ENCODE peak calls at places on chromosomes 1 and 21, in five cellular contexts. One of them, this sample, is unnamed.

GRCh38 chr1:30283199-30283962 is 440.0 kb downstream of the MATN1 start:
- DNase-seq in AG04450: no peak
- DNase-seq in AG10803: no peak
- DNase-seq in fibroblast of the aortic adventitia: no peak
- DNase-seq in brain microvascular endothelial cell: no peak
- DNase-seq in this sample: no peak

GRCh38 chr1:248897412-248898337 is 8.4 kb upstream of the PGBD2 start:
- DNase-seq in AG04450: no peak
- DNase-seq in AG10803: no peak
- DNase-seq in fibroblast of the aortic adventitia: no peak
- DNase-seq in brain microvascular endothelial cell: no peak
- DNase-seq in this sample: no peak

GRCh38 chr1:145823565-145824498 is at the start of the genes POLR3C and RNF115:
- DNase-seq in AG04450: peak
- DNase-seq in AG10803: peak
- DNase-seq in fibroblast of the aortic adventitia: peak
- DNase-seq in brain microvascular endothelial cell: peak
- DNase-seq in this sample: peak

GRCh38 chr1:93597697-93598096 is 83.9 kb downstream of the BCAR3 start:
- DNase-seq in AG04450: no peak
- DNase-seq in AG10803: peak
- DNase-seq in fibroblast of the aortic adventitia: no peak
- DNase-seq in brain microvascular endothelial cell: no peak
- DNase-seq in this sample: peak

GRCh38 chr1:42669936-42670335 is 11.7 kb downstream of the PPIH start:
- DNase-seq in AG04450: no peak
- DNase-seq in AG10803: no peak
- DNase-seq in fibroblast of the aortic adventitia: no peak
- DNase-seq in brain microvascular endothelial cell: no peak
- DNase-seq in this sample: no peak

GRCh38 chr21:36075171-36075570 is 5.3 kb downstream of the CBR1 start:
- DNase-seq in AG04450: no peak
- DNase-seq in AG10803: no peak
- DNase-seq in fibroblast of the aortic adventitia: no peak
- DNase-seq in brain microvascular endothelial cell: no peak
- DNase-seq in this sample: peak

GRCh38 chr1:17676387-17677060 is 78.6 kb upstream of the ACTL8 start:
- DNase-seq in AG04450: no peak
- DNase-seq in AG10803: no peak
- DNase-seq in fibroblast of the aortic adventitia: no peak
- DNase-seq in brain microvascular endothelial cell: no peak
- DNase-seq in this sample: no peak

GRCh38 chr1:222987616-222988015 is 155.4 kb downstream of the TLR5 start:
- DNase-seq in AG04450: no peak
- DNase-seq in AG10803: no peak
- DNase-seq in fibroblast of the aortic adventitia: no peak
- DNase-seq in brain microvascular endothelial cell: no peak
- DNase-seq in this sample: no peak

GRCh38 chr1:180157576-180158057 is 2.9 kb downstream of the QSOX1 start:
- DNase-seq in AG04450: no peak
- DNase-seq in AG10803: no peak
- DNase-seq in fibroblast of the aortic adventitia: peak
- DNase-seq in brain microvascular endothelial cell: no peak
- DNase-seq in this sample: no peak

GRCh38 chr21:31008355-31008754 is 29.9 kb downstream of the KRTAP19-8 start:
- DNase-seq in AG04450: no peak
- DNase-seq in AG10803: no peak
- DNase-seq in fibroblast of the aortic adventitia: no peak
- DNase-seq in brain microvascular endothelial cell: no peak
- DNase-seq in this sample: peak

GRCh38 chr1:163673756-163674155 is 352.0 kb downstream of the NUF2 start:
- DNase-seq in AG04450: no peak
- DNase-seq in AG10803: peak
- DNase-seq in fibroblast of the aortic adventitia: peak
- DNase-seq in brain microvascular endothelial cell: no peak
- DNase-seq in this sample: no peak

GRCh38 chr1:78683079-78683478 is 33.4 kb downstream of the IFI44 start:
- DNase-seq in AG04450: no peak
- DNase-seq in AG10803: no peak
- DNase-seq in fibroblast of the aortic adventitia: no peak
- DNase-seq in brain microvascular endothelial cell: no peak
- DNase-seq in this sample: no peak

GRCh38 chr1:67840449-67840848 is 7.2 kb upstream of the GNG12 start:
- DNase-seq in AG04450: peak
- DNase-seq in AG10803: peak
- DNase-seq in fibroblast of the aortic adventitia: peak
- DNase-seq in brain microvascular endothelial cell: peak
- DNase-seq in this sample: peak

GRCh38 chr1:247561711-247562110 is 12.8 kb downstream of the GCSAML start:
- DNase-seq in AG04450: no peak
- DNase-seq in AG10803: no peak
- DNase-seq in fibroblast of the aortic adventitia: no peak
- DNase-seq in brain microvascular endothelial cell: no peak
- DNase-seq in this sample: no peak

GRCh38 chr1:8428441-8428840 is 110.5 kb downstream of the SLC45A1 start:
- DNase-seq in AG04450: no peak
- DNase-seq in AG10803: no peak
- DNase-seq in fibroblast of the aortic adventitia: no peak
- DNase-seq in brain microvascular endothelial cell: no peak
- DNase-seq in this sample: no peak

GRCh38 chr1:50419192-50419906 is 3.9 kb downstream of the DMRTA2 start:
- DNase-seq in AG04450: no peak
- DNase-seq in AG10803: no peak
- DNase-seq in fibroblast of the aortic adventitia: no peak
- DNase-seq in brain microvascular endothelial cell: no peak
- DNase-seq in this sample: no peak

GRCh38 chr1:20980051-20980450 is 192.9 kb upstream of the HP1BP3 start:
- DNase-seq in AG04450: peak
- DNase-seq in AG10803: no peak
- DNase-seq in fibroblast of the aortic adventitia: no peak
- DNase-seq in brain microvascular endothelial cell: no peak
- DNase-seq in this sample: no peak

GRCh38 chr1:29698033-29698432 is 461.7 kb downstream of the PTPRU start:
- DNase-seq in AG04450: no peak
- DNase-seq in AG10803: peak
- DNase-seq in fibroblast of the aortic adventitia: peak
- DNase-seq in brain microvascular endothelial cell: peak
- DNase-seq in this sample: peak

GRCh38 chr1:5688479-5689077 is 303.6 kb downstream of the NPHP4 start:
- DNase-seq in AG04450: no peak
- DNase-seq in AG10803: no peak
- DNase-seq in fibroblast of the aortic adventitia: no peak
- DNase-seq in brain microvascular endothelial cell: no peak
- DNase-seq in this sample: no peak

GRCh38 chr1:203197625-203198024 is 11.1 kb upstream of the CHI3L1 start:
- DNase-seq in AG04450: peak
- DNase-seq in AG10803: peak
- DNase-seq in fibroblast of the aortic adventitia: peak
- DNase-seq in brain microvascular endothelial cell: peak
- DNase-seq in this sample: no peak

GRCh38 chr1:204836856-204837255 is 33.8 kb upstream of the NFASC start:
- DNase-seq in AG04450: no peak
- DNase-seq in AG10803: peak
- DNase-seq in fibroblast of the aortic adventitia: peak
- DNase-seq in brain microvascular endothelial cell: no peak
- DNase-seq in this sample: no peak

GRCh38 chr1:31745071-31745897 is 18.9 kb downstream of the ADGRB2 start:
- DNase-seq in AG04450: no peak
- DNase-seq in AG10803: peak
- DNase-seq in fibroblast of the aortic adventitia: peak
- DNase-seq in brain microvascular endothelial cell: peak
- DNase-seq in this sample: peak

GRCh38 chr21:42187976-42188653 is 30.8 kb upstream of the ABCG1 start:
- DNase-seq in AG04450: no peak
- DNase-seq in AG10803: peak
- DNase-seq in fibroblast of the aortic adventitia: peak
- DNase-seq in brain microvascular endothelial cell: no peak
- DNase-seq in this sample: peak

GRCh38 chr1:205917466-205918248 is 25.6 kb downstream of the SLC26A9 start:
- DNase-seq in AG04450: no peak
- DNase-seq in AG10803: no peak
- DNase-seq in fibroblast of the aortic adventitia: peak
- DNase-seq in brain microvascular endothelial cell: no peak
- DNase-seq in this sample: no peak

GRCh38 chr1:9827558-9828185 is 3.9 kb upstream of the CLSTN1 start:
- DNase-seq in AG04450: no peak
- DNase-seq in AG10803: no peak
- DNase-seq in fibroblast of the aortic adventitia: no peak
- DNase-seq in brain microvascular endothelial cell: no peak
- DNase-seq in this sample: no peak

GRCh38 chr1:195828322-195828721 is 779.9 kb downstream of the KCNT2 start:
- DNase-seq in AG04450: no peak
- DNase-seq in AG10803: no peak
- DNase-seq in fibroblast of the aortic adventitia: no peak
- DNase-seq in brain microvascular endothelial cell: no peak
- DNase-seq in this sample: no peak

GRCh38 chr1:247111259-247111635 is 7.1 kb upstream of the ZNF669 start:
- DNase-seq in AG04450: no peak
- DNase-seq in AG10803: no peak
- DNase-seq in fibroblast of the aortic adventitia: no peak
- DNase-seq in brain microvascular endothelial cell: no peak
- DNase-seq in this sample: no peak

GRCh38 chr1:209349372-209350324 is 233.9 kb upstream of the CAMK1G start:
- DNase-seq in AG04450: no peak
- DNase-seq in AG10803: peak
- DNase-seq in fibroblast of the aortic adventitia: no peak
- DNase-seq in brain microvascular endothelial cell: peak
- DNase-seq in this sample: no peak

DNA sequence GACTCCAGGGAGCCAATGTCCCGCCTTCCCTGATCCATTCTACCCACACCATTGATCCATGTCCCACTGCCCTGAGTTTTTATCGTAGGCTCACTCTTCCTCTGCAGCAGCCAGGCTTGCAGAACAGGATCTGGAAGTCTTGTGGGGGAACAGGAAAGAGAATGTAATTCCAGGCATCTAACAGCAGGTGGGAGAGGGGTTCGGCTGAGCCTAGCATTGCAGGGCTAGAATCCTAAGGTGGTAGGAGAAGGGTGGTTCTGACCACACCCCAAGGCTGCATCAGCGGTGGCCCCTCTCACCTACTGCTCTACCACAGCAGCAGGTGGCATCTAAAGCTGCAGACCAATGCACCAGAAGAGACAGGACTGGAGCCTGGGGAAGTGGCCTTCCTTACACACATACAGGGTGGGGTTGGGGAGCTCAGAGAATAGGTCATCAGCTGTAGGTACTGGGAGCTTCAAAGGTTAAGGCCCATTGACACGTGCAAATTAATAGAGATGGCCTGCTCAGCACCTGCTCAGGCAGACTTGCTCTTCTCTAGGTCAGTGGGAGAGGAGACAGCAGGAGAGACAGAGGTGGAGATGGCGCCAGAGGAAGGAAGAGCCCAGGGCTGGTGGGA is 20.5 kb downstream of the KNCN start:
- DNase-seq in AG04450: no peak
- DNase-seq in AG10803: no peak
- DNase-seq in fibroblast of the aortic adventitia: no peak
- DNase-seq in brain microvascular endothelial cell: no peak
- DNase-seq in this sample: peak
- TF ChIP-seq CTCF in AG04450: peak
- TF ChIP-seq CTCF in AG10803: peak
- TF ChIP-seq CTCF in fibroblast of the aortic adventitia: peak
- TF ChIP-seq CTCF in brain microvascular endothelial cell: peak
- TF ChIP-seq CTCF in this sample: peak

GRCh38 chr1:228368801-228369607 is 37.6 kb downstream of the TRIM11 start:
- DNase-seq in AG04450: no peak
- DNase-seq in AG10803: no peak
- DNase-seq in fibroblast of the aortic adventitia: peak
- DNase-seq in brain microvascular endothelial cell: no peak
- DNase-seq in this sample: no peak

GRCh38 chr1:228366851-228367741 is 39.5 kb downstream of the TRIM11 start:
- DNase-seq in AG04450: no peak
- DNase-seq in AG10803: no peak
- DNase-seq in fibroblast of the aortic adventitia: no peak
- DNase-seq in brain microvascular endothelial cell: no peak
- DNase-seq in this sample: no peak

GRCh38 chr1:228369608-228370438 is 36.8 kb downstream of the TRIM11 start:
- DNase-seq in AG04450: no peak
- DNase-seq in AG10803: no peak
- DNase-seq in fibroblast of the aortic adventitia: no peak
- DNase-seq in brain microvascular endothelial cell: no peak
- DNase-seq in this sample: no peak

GRCh38 chr1:228366062-228366850 is 40.4 kb downstream of the TRIM11 start:
- DNase-seq in AG04450: no peak
- DNase-seq in AG10803: no peak
- DNase-seq in fibroblast of the aortic adventitia: no peak
- DNase-seq in brain microvascular endothelial cell: no peak
- DNase-seq in this sample: no peak

DNA sequence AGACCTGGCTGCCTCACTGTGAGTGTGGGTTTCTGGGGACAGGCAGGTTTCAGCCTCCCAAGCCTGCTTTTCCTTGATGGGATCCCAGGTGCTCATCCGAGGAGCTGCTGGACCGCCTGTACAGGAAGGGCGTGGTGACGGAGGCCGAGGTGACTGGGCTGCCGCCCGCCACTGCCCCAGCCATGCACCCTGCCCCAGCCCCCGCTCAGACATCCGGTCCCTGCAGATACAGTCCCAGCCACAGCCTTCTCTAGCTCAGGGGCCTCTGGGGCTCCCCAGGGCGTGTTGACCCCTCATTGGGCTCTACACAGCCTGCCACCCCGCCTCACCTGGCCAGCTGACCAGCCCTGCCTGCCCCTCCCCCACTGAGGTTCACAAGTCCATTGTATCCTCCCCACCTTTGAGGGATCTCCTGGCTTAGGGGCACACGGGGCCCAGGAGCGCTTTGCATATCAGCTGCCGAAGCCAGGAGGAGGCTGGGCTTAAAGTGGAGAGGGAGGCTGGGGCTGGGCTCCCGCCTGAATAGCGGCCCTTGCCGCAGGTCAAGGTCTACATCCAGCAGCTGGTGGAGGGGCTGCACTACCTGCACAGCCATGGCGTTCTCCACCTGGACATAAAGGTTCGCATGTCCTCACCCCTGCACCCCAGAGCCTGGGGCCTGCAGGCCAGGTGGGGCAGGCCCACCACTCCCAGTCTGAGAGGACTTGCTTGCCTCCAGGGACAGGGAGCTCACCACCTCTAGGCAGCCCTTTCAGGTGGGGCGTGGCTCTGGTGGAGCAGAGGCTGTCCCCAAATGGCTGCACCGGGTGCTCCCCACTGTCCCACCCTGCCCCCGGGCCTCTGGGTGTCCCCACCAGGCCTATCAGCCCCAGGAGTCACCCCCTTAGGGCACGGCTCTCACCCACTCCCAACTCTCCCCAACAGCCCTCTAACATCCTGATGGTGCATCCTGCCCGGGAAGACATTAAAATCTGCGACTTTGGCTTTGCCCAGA is 38.5 kb downstream of the TRIM11 start:
- DNase-seq in AG04450: no peak
- DNase-seq in AG10803: no peak
- DNase-seq in fibroblast of the aortic adventitia: no peak
- DNase-seq in brain microvascular endothelial cell: no peak
- DNase-seq in this sample: no peak
- H3K4me3 ChIP-seq in AG04450: no peak
- H3K4me3 ChIP-seq in AG10803: no peak
- H3K4me3 ChIP-seq in fibroblast of the aortic adventitia: no peak
- H3K4me3 ChIP-seq in brain microvascular endothelial cell: no peak
- H3K4me3 ChIP-seq in this sample: no peak

GRCh38 chr1:18955442-18956188 is 861 bp downstream of the IFFO2 start:
- DNase-seq in AG04450: no peak
- DNase-seq in AG10803: no peak
- DNase-seq in fibroblast of the aortic adventitia: no peak
- DNase-seq in brain microvascular endothelial cell: no peak
- DNase-seq in this sample: peak
- TF ChIP-seq CTCF in AG04450: no peak
- TF ChIP-seq CTCF in AG10803: no peak
- TF ChIP-seq CTCF in fibroblast of the aortic adventitia: peak
- TF ChIP-seq CTCF in brain microvascular endothelial cell: no peak
- TF ChIP-seq CTCF in this sample: no peak

GRCh38 chr1:28371011-28371378 is 1.5 kb downstream of the PHACTR4 start:
- DNase-seq in AG04450: no peak
- DNase-seq in AG10803: no peak
- DNase-seq in fibroblast of the aortic adventitia: no peak
- DNase-seq in brain microvascular endothelial cell: no peak
- DNase-seq in this sample: no peak
- H3K4me3 ChIP-seq in AG04450: peak
- H3K4me3 ChIP-seq in AG10803: peak
- H3K4me3 ChIP-seq in fibroblast of the aortic adventitia: peak
- H3K4me3 ChIP-seq in brain microvascular endothelial cell: no peak
- H3K4me3 ChIP-seq in this sample: no peak